ENCODE peak calls at places on chromosomes 3 and 15, in eight cellular contexts. One of them, this sample, is unnamed.

GRCh38 chr15:52417501-52417900 is 111.2 kb downstream of the MYO5A start:
- ATAC-seq in Panc1: no peak
- ATAC-seq in GM12878: no peak
- ATAC-seq in HCT116: no peak
- ATAC-seq in HepG2: no peak
- ATAC-seq in upper lobe of left lung: peak; percentile 85
- ATAC-seq in GM23338: no peak
- ATAC-seq in K562: no peak
- ATAC-seq in this sample: no peak

GRCh38 chr3:13229291-13229949 is 156.2 kb upstream of the IQSEC1 start:
- ATAC-seq in Panc1: peak; percentile 93
- ATAC-seq in GM12878: peak; percentile 93
- ATAC-seq in HCT116: peak; percentile 100
- ATAC-seq in HepG2: peak; percentile 77
- ATAC-seq in upper lobe of left lung: no peak
- ATAC-seq in GM23338: peak; percentile 97
- ATAC-seq in K562: peak; percentile 98
- ATAC-seq in this sample: no peak

GRCh38 chr3:152071924-152072323 is 196.8 kb upstream of the MBNL1 start:
- ATAC-seq in Panc1: peak; percentile 83
- ATAC-seq in GM12878: peak; percentile 96
- ATAC-seq in HCT116: peak; percentile 61
- ATAC-seq in HepG2: peak; percentile 77
- ATAC-seq in upper lobe of left lung: peak; percentile 70
- ATAC-seq in GM23338: peak; percentile 68
- ATAC-seq in K562: peak; percentile 97
- ATAC-seq in this sample: no peak

GRCh38 chr15:60580650-60581415 is 101.9 kb upstream of the ICE2 start:
- ATAC-seq in Panc1: no peak
- ATAC-seq in GM12878: peak; percentile 36
- ATAC-seq in HCT116: no peak
- ATAC-seq in HepG2: no peak
- ATAC-seq in upper lobe of left lung: no peak
- ATAC-seq in GM23338: peak; percentile 26
- ATAC-seq in K562: no peak
- ATAC-seq in this sample: no peak

GRCh38 chr3:58588030-58588614 is 10.9 kb upstream of the FAM107A start:
- ATAC-seq in Panc1: no peak
- ATAC-seq in GM12878: no peak
- ATAC-seq in HCT116: no peak
- ATAC-seq in HepG2: no peak
- ATAC-seq in upper lobe of left lung: no peak
- ATAC-seq in GM23338: peak; percentile 22
- ATAC-seq in K562: peak; percentile 30
- ATAC-seq in this sample: no peak

GRCh38 chr3:66037330-66037985 is 1.3 kb downstream of the MAGI1 start:
- ATAC-seq in Panc1: peak; percentile 44
- ATAC-seq in GM12878: no peak
- ATAC-seq in HCT116: peak; percentile 51
- ATAC-seq in HepG2: peak; percentile 60
- ATAC-seq in upper lobe of left lung: peak; percentile 30
- ATAC-seq in GM23338: peak; percentile 57
- ATAC-seq in K562: peak; percentile 31
- ATAC-seq in this sample: no peak

GRCh38 chr3:22779737-22780136 is 423.4 kb upstream of the UBE2E2 start:
- ATAC-seq in Panc1: no peak
- ATAC-seq in GM12878: no peak
- ATAC-seq in HCT116: no peak
- ATAC-seq in HepG2: no peak
- ATAC-seq in upper lobe of left lung: no peak
- ATAC-seq in GM23338: no peak
- ATAC-seq in K562: no peak
- ATAC-seq in this sample: no peak

GRCh38 chr3:23676093-23676492 is 129.7 kb upstream of the UBE2E1 start:
- ATAC-seq in Panc1: no peak
- ATAC-seq in GM12878: no peak
- ATAC-seq in HCT116: no peak
- ATAC-seq in HepG2: no peak
- ATAC-seq in upper lobe of left lung: no peak
- ATAC-seq in GM23338: no peak
- ATAC-seq in K562: no peak
- ATAC-seq in this sample: no peak

DNA sequence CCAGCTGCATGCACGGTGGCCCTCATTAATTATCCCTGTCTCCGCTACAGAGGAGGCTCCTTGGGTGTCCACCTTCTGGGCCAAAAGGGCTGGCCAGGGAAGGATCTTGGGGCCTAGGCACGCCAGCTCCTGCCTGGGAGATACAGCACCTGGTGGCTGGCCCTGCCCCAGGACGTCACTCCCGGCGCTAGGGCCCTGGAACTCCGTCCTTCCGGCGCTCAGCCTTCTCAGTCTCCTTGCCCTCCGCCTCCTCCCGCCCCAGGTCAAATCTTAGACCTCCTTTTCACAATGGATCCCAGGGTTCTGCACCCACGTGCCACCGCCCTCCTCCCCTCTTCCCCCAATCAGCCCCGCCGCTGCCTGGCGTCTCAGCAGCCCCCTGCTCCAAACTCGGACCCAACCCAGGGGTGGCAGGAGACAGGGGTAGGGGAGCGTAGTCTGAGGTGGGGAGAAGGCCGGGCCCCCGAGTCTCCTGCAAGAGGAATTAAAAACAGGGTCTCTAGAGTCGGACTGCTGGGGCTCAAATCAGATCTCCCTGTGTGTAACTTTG is 937 bp downstream of the TKT start:
- ATAC-seq in Panc1: peak; percentile 73
- ATAC-seq in GM12878: peak; percentile 81
- ATAC-seq in HCT116: peak; percentile 60
- ATAC-seq in HepG2: peak; percentile 54
- ATAC-seq in upper lobe of left lung: peak; percentile 64
- ATAC-seq in GM23338: peak; percentile 52
- ATAC-seq in K562: peak; percentile 83
- ATAC-seq in this sample: peak; percentile 52
- H3K4me1 ChIP-seq in Panc1: peaks cover 24% of the 10 kb centered on the region
- H3K4me1 ChIP-seq in GM12878: peaks cover 28% of the 10 kb centered on the region
- H3K4me1 ChIP-seq in HCT116: peaks cover 50% of the 10 kb centered on the region
- H3K4me1 ChIP-seq in HepG2: peaks cover 84% of the 10 kb centered on the region
- H3K4me1 ChIP-seq in upper lobe of left lung: peaks cover 37% of the 10 kb centered on the region
- H3K4me1 ChIP-seq in GM23338: peaks cover 62% of the 10 kb centered on the region
- H3K4me1 ChIP-seq in K562: peaks cover 55% of the 10 kb centered on the region
- H3K4me1 ChIP-seq in this sample: peaks cover 55% of the 10 kb centered on the region

GRCh38 chr3:37321863-37322262 is 147.5 kb upstream of the LRRFIP2 start:
- ATAC-seq in Panc1: no peak
- ATAC-seq in GM12878: no peak
- ATAC-seq in HCT116: no peak
- ATAC-seq in HepG2: no peak
- ATAC-seq in upper lobe of left lung: no peak
- ATAC-seq in GM23338: no peak
- ATAC-seq in K562: no peak
- ATAC-seq in this sample: no peak
- H3K4me3 ChIP-seq in Panc1: no peak overlapping the region
- H3K4me3 ChIP-seq in GM12878: no peak overlapping the region
- H3K4me3 ChIP-seq in HCT116: no peak overlapping the region
- H3K4me3 ChIP-seq in HepG2: no peak overlapping the region
- H3K4me3 ChIP-seq in upper lobe of left lung: no peak overlapping the region
- H3K4me3 ChIP-seq in GM23338: no peak overlapping the region
- H3K4me3 ChIP-seq in K562: no peak overlapping the region
- H3K4me3 ChIP-seq in this sample: peak overlapping the region; percentile 14

DNA sequence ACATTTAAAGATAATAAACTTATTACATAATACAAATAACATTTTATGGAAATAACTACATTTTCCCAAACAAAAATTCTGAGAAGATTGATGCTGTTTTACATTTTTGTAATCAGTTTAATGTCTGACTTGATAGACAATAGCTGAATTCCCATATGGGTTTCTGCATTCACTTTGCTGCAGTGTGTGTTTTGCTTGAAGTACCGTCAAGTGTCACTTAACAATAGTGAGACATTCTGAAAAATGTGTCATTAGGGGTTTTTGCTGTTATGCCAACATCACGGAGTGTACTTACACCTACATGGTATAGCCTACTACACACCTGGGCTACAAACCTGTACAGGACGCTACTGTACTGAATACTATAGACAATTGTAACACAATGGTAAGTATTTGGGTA is 57.5 kb downstream of the USF3 start:
- ATAC-seq in Panc1: no peak
- ATAC-seq in GM12878: no peak
- ATAC-seq in HCT116: no peak
- ATAC-seq in HepG2: no peak
- ATAC-seq in upper lobe of left lung: no peak
- ATAC-seq in GM23338: no peak
- ATAC-seq in K562: no peak
- ATAC-seq in this sample: no peak
- TF ChIP-seq POLR2AphosphoS5 in Panc1: no peak
- TF ChIP-seq POLR2AphosphoS5 in GM12878: no peak
- TF ChIP-seq POLR2AphosphoS5 in HCT116: no peak
- TF ChIP-seq POLR2AphosphoS5 in HepG2: no peak
- TF ChIP-seq POLR2AphosphoS5 in upper lobe of left lung: no peak
- TF ChIP-seq POLR2AphosphoS5 in GM23338: no peak
- TF ChIP-seq POLR2AphosphoS5 in K562: no peak
- TF ChIP-seq POLR2AphosphoS5 in this sample: no peak

GRCh38 chr3:123660900-123661299 is 76.0 kb upstream of the HACD2 start:
- ATAC-seq in Panc1: no peak
- ATAC-seq in GM12878: no peak
- ATAC-seq in HCT116: no peak
- ATAC-seq in HepG2: no peak
- ATAC-seq in upper lobe of left lung: peak; percentile 74
- ATAC-seq in GM23338: no peak
- ATAC-seq in K562: no peak
- ATAC-seq in this sample: peak; percentile 89

GRCh38 chr3:123663977-123664376 is 79.1 kb upstream of the HACD2 start:
- ATAC-seq in Panc1: no peak
- ATAC-seq in GM12878: no peak
- ATAC-seq in HCT116: no peak
- ATAC-seq in HepG2: no peak
- ATAC-seq in upper lobe of left lung: no peak
- ATAC-seq in GM23338: no peak
- ATAC-seq in K562: no peak
- ATAC-seq in this sample: no peak

GRCh38 chr3:123660276-123660675 is 75.4 kb upstream of the HACD2 start:
- ATAC-seq in Panc1: no peak
- ATAC-seq in GM12878: no peak
- ATAC-seq in HCT116: no peak
- ATAC-seq in HepG2: no peak
- ATAC-seq in upper lobe of left lung: no peak
- ATAC-seq in GM23338: no peak
- ATAC-seq in K562: no peak
- ATAC-seq in this sample: no peak

GRCh38 chr3:123664771-123665170 is 79.9 kb upstream of the HACD2 start:
- ATAC-seq in Panc1: no peak
- ATAC-seq in GM12878: no peak
- ATAC-seq in HCT116: no peak
- ATAC-seq in HepG2: no peak
- ATAC-seq in upper lobe of left lung: no peak
- ATAC-seq in GM23338: no peak
- ATAC-seq in K562: no peak
- ATAC-seq in this sample: no peak

DNA sequence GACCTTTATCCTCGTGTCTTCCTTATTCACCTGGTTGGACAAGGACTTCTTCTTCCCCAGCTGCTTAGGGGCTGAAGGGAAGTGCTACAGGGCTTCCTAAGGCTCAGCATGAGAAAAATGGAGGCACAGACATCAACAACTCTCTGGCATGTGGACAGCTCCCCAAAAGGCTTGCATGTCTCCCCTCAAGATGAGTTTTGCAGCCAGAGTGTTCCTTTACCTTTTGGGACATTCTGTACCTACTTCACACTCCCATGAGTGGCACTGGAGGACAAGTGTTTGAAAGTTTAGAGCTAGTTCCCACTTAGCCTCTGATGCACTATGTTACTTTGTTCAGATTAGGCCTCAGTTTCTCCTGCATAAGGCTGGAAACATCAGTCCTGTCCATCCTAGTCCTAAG is 77.1 kb upstream of the HACD2 start:
- ATAC-seq in Panc1: no peak
- ATAC-seq in GM12878: no peak
- ATAC-seq in HCT116: no peak
- ATAC-seq in HepG2: no peak
- ATAC-seq in upper lobe of left lung: no peak
- ATAC-seq in GM23338: no peak
- ATAC-seq in K562: no peak
- ATAC-seq in this sample: no peak
- H3K4me1 ChIP-seq in Panc1: no peaks in the 10 kb centered on the region
- H3K4me1 ChIP-seq in GM12878: no peaks in the 10 kb centered on the region
- H3K4me1 ChIP-seq in HCT116: no peaks in the 10 kb centered on the region
- H3K4me1 ChIP-seq in HepG2: peaks cover 4% of the 10 kb centered on the region
- H3K4me1 ChIP-seq in upper lobe of left lung: peaks cover 58% of the 10 kb centered on the region
- H3K4me1 ChIP-seq in GM23338: no peaks in the 10 kb centered on the region
- H3K4me1 ChIP-seq in K562: no peaks in the 10 kb centered on the region
- H3K4me1 ChIP-seq in this sample: peaks cover 100% of the 10 kb centered on the region

GRCh38 chr3:124814620-124815421 is 72.3 kb downstream of the ITGB5 start:
- ATAC-seq in Panc1: no peak
- ATAC-seq in GM12878: no peak
- ATAC-seq in HCT116: no peak
- ATAC-seq in HepG2: peak; percentile 60
- ATAC-seq in upper lobe of left lung: no peak
- ATAC-seq in GM23338: no peak
- ATAC-seq in K562: no peak
- ATAC-seq in this sample: no peak

GRCh38 chr3:124813541-124813940 is 73.6 kb downstream of the ITGB5 start:
- ATAC-seq in Panc1: no peak
- ATAC-seq in GM12878: no peak
- ATAC-seq in HCT116: no peak
- ATAC-seq in HepG2: no peak
- ATAC-seq in upper lobe of left lung: no peak
- ATAC-seq in GM23338: no peak
- ATAC-seq in K562: no peak
- ATAC-seq in this sample: no peak

GRCh38 chr3:124811441-124811840 is 75.7 kb downstream of the ITGB5 start:
- ATAC-seq in Panc1: no peak
- ATAC-seq in GM12878: no peak
- ATAC-seq in HCT116: no peak
- ATAC-seq in HepG2: no peak
- ATAC-seq in upper lobe of left lung: peak; percentile 29
- ATAC-seq in GM23338: no peak
- ATAC-seq in K562: no peak
- ATAC-seq in this sample: no peak

GRCh38 chr3:124810970-124811369 is 76.2 kb downstream of the ITGB5 start:
- ATAC-seq in Panc1: no peak
- ATAC-seq in GM12878: no peak
- ATAC-seq in HCT116: no peak
- ATAC-seq in HepG2: no peak
- ATAC-seq in upper lobe of left lung: no peak
- ATAC-seq in GM23338: no peak
- ATAC-seq in K562: no peak
- ATAC-seq in this sample: no peak

GRCh38 chr3:124812291-124813265 is 74.6 kb downstream of the ITGB5 start:
- ATAC-seq in Panc1: peak; percentile 60
- ATAC-seq in GM12878: peak; percentile 90
- ATAC-seq in HCT116: peak; percentile 93
- ATAC-seq in HepG2: peak; percentile 72
- ATAC-seq in upper lobe of left lung: peak; percentile 86
- ATAC-seq in GM23338: no peak
- ATAC-seq in K562: peak; percentile 98
- ATAC-seq in this sample: peak; percentile 92
- H3K4me3 ChIP-seq in Panc1: no peak overlapping the region
- H3K4me3 ChIP-seq in GM12878: no peak overlapping the region
- H3K4me3 ChIP-seq in HCT116: peak overlapping the region; percentile 12
- H3K4me3 ChIP-seq in HepG2: no peak overlapping the region
- H3K4me3 ChIP-seq in upper lobe of left lung: no peak overlapping the region
- H3K4me3 ChIP-seq in GM23338: no peak overlapping the region
- H3K4me3 ChIP-seq in K562: no peak overlapping the region
- H3K4me3 ChIP-seq in this sample: no peak overlapping the region